ENCODE peak calls at places on chromosomes 4 and X, in ten cellular contexts. B is CD8-positive, alpha-beta memory T cell; F is tibial artery; T is PC-9; L is keratinocyte; M is mucosa of descending colon; D is HAP-1; Q is breast epithelium; Z is A549; H is adipocyte. E is an unnamed sample.
A peak's percentile ranks its signal among the peaks of the same experiment; 100 is the strongest.

GRCh38 chrX:34578237-34578636 is 78.8 kb downstream of the TMEM47 start:
- DNase-seq in B (no peak), F (no peak), T (no peak), L (no peak), M (no peak), D (peak; percentile 10), Q (no peak), Z (peak; percentile 0), H (peak; percentile 74), E (peak; percentile 76)

GRCh38 chr4:74549936-74550335 is 105.0 kb downstream of the AREG start:
- DNase-seq in B (no peak), F (no peak), T (no peak), L (no peak), M (no peak), D (no peak), Q (no peak), Z (no peak), H (no peak), E (no peak)

GRCh38 chr4:162461952-162462351 is 298.2 kb upstream of the FSTL5 start:
- DNase-seq in B (no peak), F (no peak), T (no peak), L (no peak), M (no peak), D (no peak), Q (no peak), Z (no peak), H (peak; percentile 53), E (peak; percentile 25)

GRCh38 chrX:124280294-124280902 is 52.1 kb upstream of the TEX13D start:
- DNase-seq in B (no peak), F (no peak), T (no peak), L (no peak), M (no peak), D (no peak), Q (no peak), Z (no peak), H (no peak), E (no peak)

GRCh38 chr4:39464886-39465501 is 6.1 kb downstream of the LIAS start:
- DNase-seq in B (no peak), F (no peak), T (no peak), L (no peak), M (no peak), D (no peak), Q (no peak), Z (peak; percentile 62), H (peak; percentile 85), E (peak; percentile 84)

GRCh38 chr4:4642201-4643025 is 100.6 kb upstream of the STX18 start:
- DNase-seq in B (no peak), F (no peak), T (no peak), L (no peak), M (no peak), D (peak; percentile 86), Q (no peak), Z (no peak), H (no peak), E (no peak)

GRCh38 chrX:10450229-10450958 is 170.0 kb downstream of the MID1 start:
- DNase-seq in B (no peak), F (no peak), T (peak; percentile 65), L (peak; percentile 15), M (no peak), D (no peak), Q (no peak), Z (no peak), H (peak; percentile 78), E (peak; percentile 29)

GRCh38 chrX:105331244-105331643 is 110.8 kb upstream of the TEX13A start:
- DNase-seq in B (no peak), F (no peak), T (peak; percentile 69), L (no peak), M (no peak), D (no peak), Q (no peak), Z (no peak), H (peak; percentile 38), E (no peak)

GRCh38 chrX:13661735-13662536 is 9.0 kb downstream of the TCEANC start:
- DNase-seq in B (no peak), F (no peak), T (no peak), L (no peak), M (no peak), D (no peak), Q (no peak), Z (no peak), H (no peak), E (no peak)

GRCh38 chrX:104112326-104112951 is at the start of gene ZCCHC18:
- DNase-seq in B (peak; percentile 24), F (peak; percentile 39), T (no peak), L (no peak), M (peak; percentile 50), D (peak; percentile 89), Q (no peak), Z (peak; percentile 43), H (peak; percentile 74), E (peak; percentile 32)

GRCh38 chr4:88963817-88964216 is 93.2 kb downstream of the FAM13A start:
- DNase-seq in B (no peak), F (no peak), T (peak; percentile 72), L (no peak), M (no peak), D (no peak), Q (no peak), Z (peak; percentile 3), H (peak; percentile 63), E (no peak)

GRCh38 chrX:118644378-118644777 is 83.0 kb upstream of the IL13RA1 start:
- DNase-seq in B (no peak), F (no peak), T (peak; percentile 63), L (no peak), M (no peak), D (no peak), Q (no peak), Z (peak; percentile 46), H (peak; percentile 51), E (peak; percentile 54)

GRCh38 chrX:530726-531610 is 99.6 kb upstream of the SHOX start:
- DNase-seq in B (no peak), F (no peak), T (no peak), L (no peak), M (no peak), D (no peak), Q (no peak), Z (no peak), H (no peak), E (no peak)

GRCh38 chr4:6271701-6272465 is 2.2 kb downstream of the WFS1 start:
- DNase-seq in B (no peak), F (no peak), T (no peak), L (no peak), M (no peak), D (no peak), Q (peak; percentile 91), Z (no peak), H (no peak), E (no peak)
- H3K4me1 ChIP-seq in B (peaks cover 5% of the 10 kb centered on the region), F (peaks cover 73% of the 10 kb centered on the region), T (peaks cover 40% of the 10 kb centered on the region), L (peaks cover 15% of the 10 kb centered on the region), M (peaks cover 10% of the 10 kb centered on the region), D (peaks cover 4% of the 10 kb centered on the region), Q (peaks cover 11% of the 10 kb centered on the region), Z (peaks cover 28% of the 10 kb centered on the region), H (peaks cover 51% of the 10 kb centered on the region), E (peaks cover 14% of the 10 kb centered on the region)

GRCh38 chrX:78665286-78665685 is 6.2 kb upstream of the RTL3 start:
- DNase-seq in B (no peak), F (no peak), T (no peak), L (no peak), M (no peak), D (no peak), Q (no peak), Z (no peak), H (no peak), E (no peak)
- H3K9me3 ChIP-seq in B (no peaks in the 10 kb centered on the region), F (no peaks in the 10 kb centered on the region), T (no peaks in the 10 kb centered on the region), L (no peaks in the 10 kb centered on the region), M (no peaks in the 10 kb centered on the region), D (no peaks in the 10 kb centered on the region), Q (no peaks in the 10 kb centered on the region), Z (no peaks in the 10 kb centered on the region), H (no peaks in the 10 kb centered on the region), E (no peaks in the 10 kb centered on the region)

GRCh38 chr4:106368678-106369077 is at the start of gene GIMD1:
- DNase-seq in B (no peak), F (no peak), T (no peak), L (no peak), M (no peak), D (no peak), Q (no peak), Z (no peak), H (no peak), E (no peak)
- H3K4me3 ChIP-seq in B (no peak within 1 kb of the TSS), F (no peak within 1 kb of the TSS), T (no peak within 1 kb of the TSS), L (no peak within 1 kb of the TSS), M (no peak within 1 kb of the TSS), D (no peak within 1 kb of the TSS), Q (no peak within 1 kb of the TSS), Z (no peak within 1 kb of the TSS), H (peak within 1 kb of the TSS; percentile 68), E (no peak within 1 kb of the TSS)

GRCh38 chrX:150198776-150199175 is 164.3 kb upstream of the MAMLD1 start:
- DNase-seq in B (no peak), F (no peak), T (no peak), L (no peak), M (no peak), D (no peak), Q (no peak), Z (no peak), H (no peak), E (no peak)
- H3K4me1 ChIP-seq in B (no peaks in the 10 kb centered on the region), F (peaks cover 13% of the 10 kb centered on the region), T (peaks cover 15% of the 10 kb centered on the region), L (peaks cover 28% of the 10 kb centered on the region), M (no peaks in the 10 kb centered on the region), D (no peaks in the 10 kb centered on the region), Q (no peaks in the 10 kb centered on the region), Z (peaks cover 25% of the 10 kb centered on the region), H (peaks cover 31% of the 10 kb centered on the region), E (peaks cover 7% of the 10 kb centered on the region)

GRCh38 chrX:137549073-137549472 is 16.9 kb upstream of the ZIC3 start:
- DNase-seq in B (no peak), F (no peak), T (no peak), L (no peak), M (no peak), D (no peak), Q (no peak), Z (no peak), H (no peak), E (no peak)
- H3K9me3 ChIP-seq in B (no peaks in the 10 kb centered on the region), F (no peaks in the 10 kb centered on the region), T (no peaks in the 10 kb centered on the region), L (peaks cover 9% of the 10 kb centered on the region), M (no peaks in the 10 kb centered on the region), D (no peaks in the 10 kb centered on the region), Q (peaks cover 9% of the 10 kb centered on the region), Z (no peaks in the 10 kb centered on the region), H (peaks cover 6% of the 10 kb centered on the region), E (no peaks in the 10 kb centered on the region)